ENCODE peak calls at places on chromosomes 1 and 21, in seven cellular contexts. X is mucosa of descending colon, R is kidney, H is IMR-90, I is heart right ventricle, O is psoas muscle, D is thoracic aorta. U is an unnamed sample. For H3K4me1, the result is how much of the 10 kb centered on the place peaks cover.

GRCh38 chr1:51916587-51917405 is 38.3 kb upstream of the NRDC start:
- DNase-seq in D (no peak), X (no peak), I (no peak), H (peak), O (no peak), R (no peak), U (no peak)

GRCh38 chr1:171743014-171743870 is 1.4 kb upstream of the VAMP4 start:
- DNase-seq in I (no peak), H (peak), X (no peak), O (no peak), D (no peak), R (no peak), U (peak)

GRCh38 chr1:242030071-242030470 is 31.2 kb upstream of the MAP1LC3C start:
- DNase-seq in H (no peak), R (no peak), D (no peak), X (no peak), I (no peak), O (no peak), U (peak)

GRCh38 chr1:85374160-85374559 is 90.8 kb downstream of the DDAH1 start:
- DNase-seq in H (peak), I (no peak), R (no peak), X (no peak), D (no peak), O (no peak), U (peak)

GRCh38 chr1:207414606-207415108 is 39.5 kb upstream of the CR2 start:
- DNase-seq in R (no peak), H (no peak), I (no peak), X (no peak), O (no peak), D (no peak), U (no peak)

GRCh38 chr1:92886886-92887419 is 55.1 kb downstream of the RPL5 start:
- DNase-seq in D (no peak), O (no peak), R (no peak), I (no peak), H (no peak), X (peak), U (no peak)

GRCh38 chr1:64745986-64746940 is 1.4 kb downstream of the RAVER2 start:
- DNase-seq in X (no peak), R (no peak), O (no peak), I (no peak), H (peak), D (no peak), U (no peak)

GRCh38 chr1:37162059-37162458 is 127.7 kb upstream of the GRIK3 start:
- DNase-seq in R (no peak), O (no peak), X (no peak), D (no peak), I (no peak), H (no peak), U (no peak)

GRCh38 chr1:201048521-201048920 is 25.0 kb upstream of the KIF21B start:
- DNase-seq in R (no peak), D (no peak), O (no peak), X (no peak), H (no peak), I (no peak), U (no peak)

GRCh38 chr1:184210048-184210447 is 158.5 kb downstream of the TSEN15 start:
- DNase-seq in X (no peak), D (no peak), R (peak), H (peak), O (no peak), I (peak), U (no peak)

GRCh38 chr1:40224040-40224439 is 23.7 kb upstream of the TMCO2 start:
- DNase-seq in I (no peak), H (no peak), R (no peak), D (no peak), X (no peak), O (no peak), U (no peak)

GRCh38 chr1:15384301-15384901 is 25.3 kb upstream of the EFHD2 start:
- DNase-seq in D (no peak), R (no peak), O (no peak), X (no peak), H (no peak), I (no peak), U (no peak)

GRCh38 chr1:192584951-192585350 is 9.4 kb downstream of the RGS1 start:
- DNase-seq in X (no peak), H (no peak), I (no peak), D (no peak), O (no peak), R (no peak), U (no peak)

GRCh38 chr1:8189931-8190483 is 127.9 kb upstream of the SLC45A1 start:
- DNase-seq in D (no peak), X (no peak), R (no peak), H (peak), I (no peak), O (no peak), U (no peak)

GRCh38 chr1:211036701-211037494 is 97.0 kb downstream of the KCNH1 start:
- DNase-seq in H (peak), R (no peak), D (no peak), X (no peak), I (no peak), O (no peak), U (peak)

GRCh38 chr1:23657659-23658275 is 33.8 kb upstream of the RPL11 start:
- DNase-seq in O (peak), D (no peak), X (peak), I (peak), H (peak), R (no peak), U (no peak)

GRCh38 chr1:29499101-29499650 is 262.9 kb downstream of the PTPRU start:
- DNase-seq in R (no peak), I (no peak), O (no peak), D (no peak), H (no peak), X (no peak), U (no peak)

GRCh38 chr1:52928083-52928404 is 968 bp downstream of the SCP2 start:
- DNase-seq in H (no peak), X (no peak), O (no peak), D (no peak), R (no peak), I (no peak), U (no peak)

GRCh38 chr1:152141971-152142584 is 16.9 kb downstream of the RPTN start:
- DNase-seq in D (peak), X (peak), I (peak), O (peak), H (peak), R (no peak), U (peak)

GRCh38 chr21:41928621-41929220 is 25.1 kb downstream of the C2CD2 start:
- DNase-seq in O (no peak), I (no peak), X (no peak), R (no peak), D (no peak), H (no peak), U (no peak)

GRCh38 chr21:41783476-41784150 is 16.8 kb upstream of the RIPK4 start:
- DNase-seq in R (no peak), H (no peak), X (peak), O (no peak), I (no peak), D (no peak), U (peak)

GRCh38 chr1:42335809-42336518 is 929 bp upstream of the FOXJ3 start:
- DNase-seq in X (no peak), O (peak), I (no peak), H (peak), D (no peak), R (no peak), U (peak)

GRCh38 chr1:2980073-2980791 is 41.0 kb upstream of the ACTRT2 start:
- DNase-seq in H (no peak), O (no peak), X (peak), D (no peak), R (peak), I (no peak), U (no peak)

GRCh38 chr1:22275626-22276395 is 132.9 kb upstream of the WNT4 start:
- DNase-seq in O (peak), X (peak), R (peak), H (peak), I (peak), D (no peak), U (no peak)

GRCh38 chr21:24903954-24904635 is 703.2 kb downstream of the MRPL39 start:
- DNase-seq in D (no peak), H (no peak), R (no peak), X (no peak), I (no peak), O (no peak), U (no peak)

GRCh38 chr1:157437301-157437700 is 115.0 kb downstream of the FCRL5 start:
- DNase-seq in X (no peak), D (no peak), R (no peak), O (no peak), H (no peak), I (no peak), U (no peak)

GRCh38 chr1:59046134-59046533 is 250.8 kb upstream of the FGGY start:
- DNase-seq in D (no peak), R (no peak), I (no peak), H (peak), O (no peak), X (no peak), U (no peak)

GRCh38 chr1:69055223-69055622 is 512.5 kb upstream of the LRRC7 start:
- DNase-seq in R (no peak), X (no peak), I (no peak), H (peak), O (no peak), D (no peak), U (peak)

GRCh38 chr1:41482906-41483895 is 1.3 kb downstream of the EDN2 start:
- DNase-seq in D (no peak), X (no peak), R (peak), O (no peak), H (no peak), I (no peak), U (no peak)

GRCh38 chr1:65371544-65371943 is 48.9 kb upstream of the LEPR start:
- DNase-seq in D (no peak), I (no peak), H (no peak), R (no peak), X (no peak), O (no peak), U (no peak)

GRCh38 chr1:240608707-240609106 is 3.2 kb downstream of the GREM2 start:
- DNase-seq in R (no peak), D (no peak), I (no peak), X (no peak), H (no peak), O (no peak), U (no peak)
- H3K4me1 ChIP-seq in R (under half), D (under half), I (under half), X (under half), H (under half), O (under half), U (under half)

GRCh38 chr1:10762875-10763274 is 33.6 kb downstream of the CASZ1 start:
- DNase-seq in O (no peak), H (no peak), X (peak), D (no peak), R (no peak), I (no peak), U (no peak)
- H3K4me1 ChIP-seq in O (half or more), H (under half), X (half or more), D (under half), R (under half), I (half or more), U (under half)

GRCh38 chr1:19074902-19075721 is 118.6 kb upstream of the IFFO2 start:
- DNase-seq in D (no peak), R (peak), O (no peak), H (no peak), X (peak), I (no peak), U (peak)

GRCh38 chr1:19071674-19072281 is 115.3 kb upstream of the IFFO2 start:
- DNase-seq in I (no peak), X (peak), O (no peak), R (no peak), H (no peak), D (no peak), U (no peak)

GRCh38 chr1:19072285-19072981 is 116.0 kb upstream of the IFFO2 start:
- DNase-seq in H (no peak), O (no peak), R (no peak), X (no peak), D (no peak), I (no peak), U (no peak)

GRCh38 chr1:19074361-19074901 is 118.0 kb upstream of the IFFO2 start:
- DNase-seq in X (no peak), H (no peak), R (no peak), I (no peak), O (no peak), D (no peak), U (no peak)

DNA sequence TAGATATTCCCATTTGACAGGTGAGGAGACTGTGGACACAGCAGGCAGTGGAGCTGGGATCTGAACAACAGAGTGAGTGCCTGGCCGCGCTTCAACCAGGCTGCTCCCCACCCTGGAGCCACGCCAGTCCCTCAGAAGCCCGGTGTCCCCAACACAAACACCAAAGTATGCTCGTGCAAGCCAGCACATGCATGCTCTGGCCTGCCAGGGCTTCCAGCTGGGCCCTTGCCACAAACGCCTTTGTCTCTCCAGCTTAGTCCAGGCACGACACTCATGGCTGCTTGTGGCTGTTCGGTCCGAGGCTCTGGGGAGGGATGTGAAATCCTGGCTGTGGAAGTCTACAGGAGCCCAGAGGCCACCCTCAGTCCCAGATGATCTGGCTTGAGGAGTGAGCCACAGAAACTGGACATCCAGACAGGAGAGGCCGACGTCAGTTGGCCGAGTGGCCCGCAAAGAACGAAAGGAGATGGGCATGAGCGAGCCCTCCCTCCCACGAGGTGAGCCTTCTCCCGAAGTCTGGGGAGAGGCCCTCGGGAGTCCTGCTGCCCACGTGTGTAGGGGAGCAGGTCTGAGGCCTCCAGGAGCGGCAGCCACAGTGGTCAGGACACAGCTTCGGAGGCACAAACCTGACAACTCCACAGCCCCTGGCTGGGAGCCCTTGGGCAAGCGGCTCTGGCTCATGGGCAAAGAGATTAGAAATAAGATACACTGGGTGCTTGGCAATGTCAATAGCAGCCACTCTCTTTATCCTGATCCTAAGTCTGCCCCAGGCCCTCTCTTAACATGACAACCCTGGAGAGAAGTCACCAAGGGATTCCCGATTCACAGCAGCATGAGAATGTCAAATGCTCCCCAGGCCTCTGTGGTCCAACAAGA is 117.1 kb upstream of the IFFO2 start:
- DNase-seq in D (no peak), X (no peak), O (peak), R (no peak), H (no peak), I (peak), U (no peak)
- H3K4me1 ChIP-seq in D (under half), X (under half), O (under half), R (under half), H (under half), I (under half), U (under half)

DNA sequence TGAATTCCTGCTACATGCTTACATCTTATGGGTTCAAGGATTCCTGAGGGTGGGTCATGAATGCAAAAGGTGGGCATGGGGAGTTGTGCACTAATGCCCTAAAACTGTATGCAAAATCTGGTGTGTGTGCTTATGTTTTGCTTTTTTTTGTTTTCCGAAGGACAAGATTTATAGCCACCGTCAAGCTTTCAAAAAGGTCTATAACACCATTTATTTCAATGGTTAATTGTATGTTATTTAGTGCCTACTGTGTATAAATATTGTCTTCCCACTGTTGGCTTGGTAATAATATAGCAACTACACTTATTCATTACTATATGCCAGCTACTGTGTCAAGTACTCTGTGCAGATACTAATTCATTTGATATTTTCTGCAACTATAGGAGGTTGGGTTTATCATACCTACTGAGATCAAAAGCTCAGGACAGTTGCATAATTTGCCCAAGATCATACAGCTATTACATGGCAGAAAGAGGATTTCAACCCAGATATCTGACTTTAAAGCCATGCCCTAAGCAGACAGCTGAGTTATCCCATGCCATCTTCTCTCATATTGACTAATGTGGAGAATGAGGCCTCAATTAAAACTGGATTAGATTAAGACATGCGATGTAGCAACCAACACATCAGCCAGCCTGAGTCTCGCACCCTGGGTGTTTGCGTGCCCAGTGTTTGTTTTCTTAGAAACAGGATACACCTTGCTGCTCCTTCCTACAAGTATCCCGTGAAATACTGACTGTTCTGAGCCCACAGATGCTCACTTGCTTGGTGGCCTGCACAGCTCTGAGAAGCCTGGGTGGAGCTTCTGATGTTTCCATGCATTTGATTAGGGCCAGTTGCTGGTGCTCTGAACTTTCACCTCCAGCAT is 34.6 kb downstream of the GADD45A start:
- DNase-seq in I (no peak), H (no peak), X (no peak), R (no peak), D (no peak), O (no peak), U (no peak)
- H3K4me1 ChIP-seq in I (under half), H (under half), X (under half), R (under half), D (under half), O (under half), U (under half)

U was measured in foreskin keratinocyte.